ENCODE peak calls at places on chromosomes 5 and 9, in six cellular contexts. Q is HCT116, T is bronchial epithelial cell, C is A549, X is cardiac muscle cell, B is testis. O is an unnamed sample.

GRCh38 chr9:89481161-89481915 is 16.6 kb downstream of the SEMA4D start:
- DNase-seq in Q (no peak), T (no peak), C (no peak), X (no peak), B (no peak), O (no peak)

GRCh38 chr5:121533814-121534213 is 317.9 kb upstream of the FTMT start:
- DNase-seq in Q (no peak), T (no peak), C (no peak), X (peak; percentile 45), B (no peak), O (no peak)

GRCh38 chr9:13447551-13448422 is 168.3 kb upstream of the MPDZ start:
- DNase-seq in Q (no peak), T (no peak), C (no peak), X (no peak), B (no peak), O (no peak)

GRCh38 chr5:39231705-39232525 is 12.6 kb upstream of the FYB1 start:
- DNase-seq in Q (no peak), T (peak; percentile 90), C (peak; percentile 62), X (no peak), B (no peak), O (peak; percentile 23)

GRCh38 chr5:132136906-132137305 is 63.3 kb downstream of the CSF2 start:
- DNase-seq in Q (no peak), T (peak; percentile 65), C (no peak), X (no peak), B (no peak), O (peak; percentile 97)

GRCh38 chr9:114336157-114336556 is 6.5 kb downstream of the ORM2 start:
- DNase-seq in Q (no peak), T (no peak), C (no peak), X (no peak), B (no peak), O (no peak)

GRCh38 chr9:12880406-12881016 is 105.7 kb downstream of the LURAP1L start:
- DNase-seq in Q (no peak), T (no peak), C (no peak), X (no peak), B (no peak), O (peak; percentile 5)

GRCh38 chr5:17019324-17019723 is 83.2 kb upstream of the MYO10 start:
- DNase-seq in Q (no peak), T (no peak), C (no peak), X (no peak), B (no peak), O (peak; percentile 27)

GRCh38 chr5:127518319-127518621 is 830 bp downstream of the PRRC1 start:
- DNase-seq in Q (no peak), T (peak; percentile 63), C (peak; percentile 43), X (no peak), B (no peak), O (peak; percentile 56)

GRCh38 chr9:118674942-118675341 is 694.3 kb downstream of the BRINP1 start:
- DNase-seq in Q (no peak), T (no peak), C (no peak), X (no peak), B (no peak), O (no peak)

GRCh38 chr5:1648806-1649205 is 125.0 kb upstream of the LPCAT1 start:
- DNase-seq in Q (no peak), T (no peak), C (no peak), X (no peak), B (no peak), O (peak; percentile 94)

GRCh38 chr5:31990296-31990695 is 183.8 kb downstream of the GOLPH3 start:
- DNase-seq in Q (no peak), T (no peak), C (no peak), X (no peak), B (no peak), O (no peak)

GRCh38 chr9:133258061-133259015 is 16.7 kb downstream of the ABO start:
- DNase-seq in Q (no peak), T (no peak), C (no peak), X (no peak), B (peak; percentile 67), O (no peak)

GRCh38 chr9:17627641-17628040 is 48.8 kb downstream of the SH3GL2 start:
- DNase-seq in Q (no peak), T (no peak), C (no peak), X (no peak), B (no peak), O (no peak)

GRCh38 chr9:15295761-15296405 is 11.1 kb downstream of the TTC39B start:
- DNase-seq in Q (no peak), T (peak; percentile 52), C (no peak), X (no peak), B (no peak), O (peak; percentile 91)
- H3K4me3 ChIP-seq in Q (no peak overlapping the region), T (peak overlapping the region; percentile 20), C (peak overlapping the region; percentile 37), X (no peak overlapping the region), B (peak overlapping the region; percentile 36), O (peak overlapping the region; percentile 56)

GRCh38 chr9:33431420-33431819 is 16.0 kb downstream of the AQP3 start:
- DNase-seq in Q (no peak), T (no peak), C (no peak), X (no peak), B (no peak), O (no peak)
- TF ChIP-seq CTCF in Q (no peak), T (no peak), C (no peak), X (no peak), B (no peak), O (no peak)

GRCh38 chr5:134314443-134314842 is 52.5 kb downstream of the CDKL3 start:
- DNase-seq in Q (no peak), T (no peak), C (no peak), X (no peak), B (no peak), O (no peak)
- H3K4me3 ChIP-seq in Q (no peak overlapping the region), T (no peak overlapping the region), C (no peak overlapping the region), X (no peak overlapping the region), B (no peak overlapping the region), O (no peak overlapping the region)

GRCh38 chr5:181163487-181164075 is 16.2 kb downstream of the OR2V2 start:
- DNase-seq in Q (no peak), T (no peak), C (peak; percentile 56), X (no peak), B (no peak), O (no peak)
- TF ChIP-seq CTCF in Q (no peak), T (no peak), C (no peak), X (no peak), B (no peak), O (no peak)

GRCh38 chr5:178121450-178122276 is 8.3 kb downstream of the N4BP3 start:
- DNase-seq in Q (no peak), T (no peak), C (no peak), X (no peak), B (peak; percentile 41), O (peak; percentile 28)
- H3K4me3 ChIP-seq in Q (no peak overlapping the region), T (no peak overlapping the region), C (no peak overlapping the region), X (no peak overlapping the region), B (no peak overlapping the region), O (no peak overlapping the region)

GRCh38 chr9:94932647-94933415 is 206.3 kb downstream of the AOPEP start:
- DNase-seq in Q (no peak), T (no peak), C (no peak), X (peak; percentile 26), B (no peak), O (no peak)
- TF ChIP-seq CTCF in Q (no peak), T (no peak), C (no peak), X (no peak), B (no peak), O (no peak)

O was measured in fibroblast of mammary gland.